ENCODE peak calls at places on chromosomes 11 and 22, in seven cellular contexts. One of them, this sample, is unnamed.

GRCh38 chr22:26323013-26323412 is 106.0 kb upstream of the ASPHD2 start:
- DNase-seq in NCI-H1436: no peak
- DNase-seq in NCI-H1092: no peak
- DNase-seq in NCI-H510A treated with DMSO at 0.1 percent for 48 hours: no peak
- DNase-seq in astrocyte of the cerebellum: no peak
- DNase-seq in stimulated activated CD4-positive, alpha-beta T cell treated with anti-CD3 and anti-CD28 coated beads, Interleukin-15, amount 100 ng/mL, for 24 hours: no peak
- DNase-seq in Caco-2: no peak
- DNase-seq in this sample: no peak

GRCh38 chr22:46055176-46055850 is 78.4 kb upstream of the WNT7B start:
- DNase-seq in stimulated activated CD4-positive, alpha-beta T cell treated with anti-CD3 and anti-CD28 coated beads, Interleukin-15, amount 100 ng/mL, for 24 hours: no peak
- DNase-seq in NCI-H510A treated with DMSO at 0.1 percent for 48 hours: no peak
- DNase-seq in Caco-2: peak
- DNase-seq in NCI-H1092: no peak
- DNase-seq in astrocyte of the cerebellum: no peak
- DNase-seq in NCI-H1436: no peak
- DNase-seq in this sample: no peak

GRCh38 chr11:83918471-83918870 is 632.3 kb upstream of the CCDC90B start:
- DNase-seq in NCI-H1436: no peak
- DNase-seq in NCI-H1092: no peak
- DNase-seq in astrocyte of the cerebellum: no peak
- DNase-seq in Caco-2: no peak
- DNase-seq in NCI-H510A treated with DMSO at 0.1 percent for 48 hours: no peak
- DNase-seq in stimulated activated CD4-positive, alpha-beta T cell treated with anti-CD3 and anti-CD28 coated beads, Interleukin-15, amount 100 ng/mL, for 24 hours: no peak
- DNase-seq in this sample: no peak

GRCh38 chr11:75346912-75347647 is 4.4 kb downstream of the ARRB1 start:
- DNase-seq in NCI-H510A treated with DMSO at 0.1 percent for 48 hours: no peak
- DNase-seq in Caco-2: no peak
- DNase-seq in stimulated activated CD4-positive, alpha-beta T cell treated with anti-CD3 and anti-CD28 coated beads, Interleukin-15, amount 100 ng/mL, for 24 hours: no peak
- DNase-seq in NCI-H1436: no peak
- DNase-seq in NCI-H1092: no peak
- DNase-seq in astrocyte of the cerebellum: no peak
- DNase-seq in this sample: no peak

GRCh38 chr11:47189100-47189834 is 3.0 kb upstream of the PACSIN3 start:
- DNase-seq in astrocyte of the cerebellum: peak
- DNase-seq in NCI-H1092: no peak
- DNase-seq in Caco-2: peak
- DNase-seq in NCI-H1436: no peak
- DNase-seq in stimulated activated CD4-positive, alpha-beta T cell treated with anti-CD3 and anti-CD28 coated beads, Interleukin-15, amount 100 ng/mL, for 24 hours: no peak
- DNase-seq in NCI-H510A treated with DMSO at 0.1 percent for 48 hours: no peak
- DNase-seq in this sample: no peak

GRCh38 chr22:25021976-25022711 is 69.6 kb downstream of the KIAA1671 start:
- DNase-seq in Caco-2: no peak
- DNase-seq in astrocyte of the cerebellum: no peak
- DNase-seq in NCI-H1092: no peak
- DNase-seq in stimulated activated CD4-positive, alpha-beta T cell treated with anti-CD3 and anti-CD28 coated beads, Interleukin-15, amount 100 ng/mL, for 24 hours: no peak
- DNase-seq in NCI-H510A treated with DMSO at 0.1 percent for 48 hours: no peak
- DNase-seq in NCI-H1436: no peak
- DNase-seq in this sample: no peak

GRCh38 chr11:113384551-113384950 is 3.0 kb upstream of the ANKK1 start:
- DNase-seq in NCI-H1436: no peak
- DNase-seq in stimulated activated CD4-positive, alpha-beta T cell treated with anti-CD3 and anti-CD28 coated beads, Interleukin-15, amount 100 ng/mL, for 24 hours: no peak
- DNase-seq in Caco-2: peak
- DNase-seq in astrocyte of the cerebellum: peak
- DNase-seq in NCI-H510A treated with DMSO at 0.1 percent for 48 hours: peak
- DNase-seq in NCI-H1092: no peak
- DNase-seq in this sample: no peak

GRCh38 chr11:94706211-94706610 is 61.9 kb upstream of the AMOTL1 start:
- DNase-seq in NCI-H510A treated with DMSO at 0.1 percent for 48 hours: no peak
- DNase-seq in Caco-2: no peak
- DNase-seq in astrocyte of the cerebellum: no peak
- DNase-seq in stimulated activated CD4-positive, alpha-beta T cell treated with anti-CD3 and anti-CD28 coated beads, Interleukin-15, amount 100 ng/mL, for 24 hours: no peak
- DNase-seq in NCI-H1092: no peak
- DNase-seq in NCI-H1436: peak
- DNase-seq in this sample: no peak

GRCh38 chr11:6735306-6735705 is 36.5 kb downstream of the OR2AG2 start:
- DNase-seq in NCI-H1092: no peak
- DNase-seq in stimulated activated CD4-positive, alpha-beta T cell treated with anti-CD3 and anti-CD28 coated beads, Interleukin-15, amount 100 ng/mL, for 24 hours: peak
- DNase-seq in NCI-H510A treated with DMSO at 0.1 percent for 48 hours: no peak
- DNase-seq in Caco-2: no peak
- DNase-seq in NCI-H1436: no peak
- DNase-seq in astrocyte of the cerebellum: no peak
- DNase-seq in this sample: no peak

GRCh38 chr22:27397036-27397947 is 404.3 kb downstream of the MN1 start:
- DNase-seq in NCI-H510A treated with DMSO at 0.1 percent for 48 hours: no peak
- DNase-seq in astrocyte of the cerebellum: no peak
- DNase-seq in stimulated activated CD4-positive, alpha-beta T cell treated with anti-CD3 and anti-CD28 coated beads, Interleukin-15, amount 100 ng/mL, for 24 hours: no peak
- DNase-seq in Caco-2: no peak
- DNase-seq in NCI-H1436: no peak
- DNase-seq in NCI-H1092: no peak
- DNase-seq in this sample: no peak